ENCODE peak calls at places on chromosome 13, in four cellular contexts. N is esophagus squamous epithelium; D is suprapubic skin; I is naive thymus-derived CD4-positive, alpha-beta T cell. A is an unnamed sample. For H3K4me1, the result is how much of the 10 kb centered on the place peaks cover.

GRCh38 chr13:48125794-48126228 is 30.9 kb upstream of the MED4 start:
- DNase-seq in N (no peak), D (no peak), I (no peak), A (no peak)

GRCh38 chr13:65497265-65497664 is 1732.9 kb downstream of the PCDH9 start:
- DNase-seq in N (no peak), D (no peak), I (no peak), A (no peak)

GRCh38 chr13:36323951-36324566 is 22.1 kb downstream of the SPART start:
- DNase-seq in N (no peak), D (no peak), I (no peak), A (no peak)

GRCh38 chr13:91045351-91046034 is 302.0 kb upstream of the MIR17HG start:
- DNase-seq in N (no peak), D (no peak), I (no peak), A (no peak)

GRCh38 chr13:107824636-107825035 is 390.7 kb downstream of the LIG4 start:
- DNase-seq in N (no peak), D (no peak), I (no peak), A (no peak)

GRCh38 chr13:96958286-96958891 is 35.9 kb downstream of the OXGR1 start:
- DNase-seq in N (no peak), D (no peak), I (no peak), A (no peak)

GRCh38 chr13:79451500-79451962 is 29.4 kb upstream of the NDFIP2 start:
- DNase-seq in N (no peak), D (no peak), I (peak), A (peak)

GRCh38 chr13:88063741-88064140 is 392.6 kb downstream of the SLITRK5 start:
- DNase-seq in N (no peak), D (no peak), I (no peak), A (no peak)

GRCh38 chr13:97256343-97256783 is 34.2 kb downstream of the MBNL2 start:
- DNase-seq in N (no peak), D (no peak), I (no peak), A (no peak)

GRCh38 chr13:21011378-21011777 is 50.0 kb downstream of the LATS2 start:
- DNase-seq in N (no peak), D (no peak), I (no peak), A (no peak)
- H3K4me1 ChIP-seq in N (under half), D (under half), I (under half), A (under half)

GRCh38 chr13:113926951-113927660 is 46.8 kb downstream of the C13orf46 start:
- DNase-seq in N (no peak), D (peak), I (no peak), A (no peak)

GRCh38 chr13:113929628-113930615 is 44.0 kb downstream of the C13orf46 start:
- DNase-seq in N (no peak), D (peak), I (no peak), A (no peak)

GRCh38 chr13:113927661-113928581 is 46.0 kb downstream of the C13orf46 start:
- DNase-seq in N (no peak), D (peak), I (no peak), A (no peak)

GRCh38 chr13:113930711-113931637 is 42.9 kb downstream of the C13orf46 start:
- DNase-seq in N (no peak), D (peak), I (no peak), A (no peak)

GRCh38 chr13:113928701-113929627 is 44.9 kb downstream of the C13orf46 start:
- DNase-seq in N (no peak), D (peak), I (no peak), A (no peak)
- H3K27ac ChIP-seq in N (peak), D (peak), I (no peak), A (no peak)

GRCh38 chr13:110329258-110329657 is 22.2 kb downstream of the COL4A2 start:
- DNase-seq in N (no peak), D (no peak), I (no peak), A (no peak)
- H3K4me1 ChIP-seq in N (under half), D (under half), I (under half), A (under half)

GRCh38 chr13:113022391-113023216 is 53.6 kb downstream of the MCF2L start:
- DNase-seq in N (no peak), D (no peak), I (no peak), A (no peak)
- H3K27ac ChIP-seq in N (peak), D (peak), I (no peak), A (no peak)

GRCh38 chr13:50075619-50076097 is 60.4 kb downstream of the KCNRG start:
- DNase-seq in N (no peak), D (no peak), I (no peak), A (peak)
- H3K4me1 ChIP-seq in N (under half), D (half or more), I (under half), A (half or more)

GRCh38 chr13:19991531-19991930 is 33.0 kb downstream of the ZMYM2 start:
- DNase-seq in N (no peak), D (no peak), I (no peak), A (no peak)
- H3K27ac ChIP-seq in N (no peak), D (no peak), I (no peak), A (no peak)

GRCh38 chr13:44407379-44407778 is 33.8 kb downstream of the SERP2 start:
- DNase-seq in N (no peak), D (no peak), I (no peak), A (no peak)
- H3K4me1 ChIP-seq in N (under half), D (under half), I (under half), A (under half)

GRCh38 chr13:112260108-112261055 is 115.8 kb upstream of the SPACA7 start:
- DNase-seq in N (no peak), D (no peak), I (no peak), A (no peak)

GRCh38 chr13:112267650-112268049 is 108.5 kb upstream of the SPACA7 start:
- DNase-seq in N (no peak), D (no peak), I (no peak), A (no peak)

GRCh38 chr13:112261924-112262323 is 114.2 kb upstream of the SPACA7 start:
- DNase-seq in N (no peak), D (no peak), I (no peak), A (no peak)

GRCh38 chr13:112263152-112263551 is 113.0 kb upstream of the SPACA7 start:
- DNase-seq in N (no peak), D (no peak), I (no peak), A (no peak)
- H3K27ac ChIP-seq in N (no peak), D (no peak), I (no peak), A (no peak)

DNA sequence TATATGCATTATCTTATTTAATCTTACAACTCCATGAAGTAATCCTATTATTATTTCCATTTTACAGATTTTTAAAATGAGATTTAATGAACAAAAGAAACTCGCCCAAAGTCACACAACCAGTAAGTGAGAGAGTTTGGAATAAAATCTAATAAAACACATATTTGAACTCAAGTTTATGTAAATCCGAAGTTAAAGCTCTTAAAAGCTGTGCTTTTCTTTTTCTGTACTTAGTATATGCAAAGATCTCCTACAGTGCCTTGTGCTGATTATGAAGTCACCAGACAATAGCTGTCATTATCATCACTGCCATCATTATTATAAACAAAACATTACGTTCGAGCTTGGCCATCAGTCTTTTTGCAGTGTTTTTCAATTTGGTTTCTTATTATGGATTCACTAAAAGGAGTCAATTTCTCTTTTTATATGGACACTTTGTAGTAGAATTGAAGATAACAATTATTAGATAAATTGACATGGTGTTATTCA is 29.7 kb upstream of the ENOX1 start:
- DNase-seq in N (no peak), D (no peak), I (no peak), A (no peak)
- H3K4me1 ChIP-seq in N (under half), D (under half), I (under half), A (under half)